ENCODE peak calls at places on chromosomes 11 and 22, in five cellular contexts. R is HCT116, N is mesendoderm, H is MM.1S, T is IMR-90. A is an unnamed sample.

GRCh38 chr11:77201370-77201769 is 73.3 kb downstream of the MYO7A start:
- DNase-seq in R (no peak), N (no peak), H (no peak), T (no peak), A (no peak)

GRCh38 chr11:57763568-57763967 is 2.0 kb downstream of the CTNND1 start:
- DNase-seq in R (no peak), N (peak; percentile 84), H (no peak), T (peak; percentile 53), A (no peak)

GRCh38 chr11:132674161-132674560 is 858.1 kb downstream of the OPCML start:
- DNase-seq in R (no peak), N (no peak), H (no peak), T (no peak), A (no peak)

GRCh38 chr11:119316729-119317591 is at the start of gene MCAM:
- DNase-seq in R (no peak), N (peak; percentile 75), H (no peak), T (peak; percentile 48), A (peak; percentile 41)

GRCh38 chr11:2944953-2945756 is 15.9 kb upstream of the PHLDA2 start:
- DNase-seq in R (no peak), N (peak; percentile 81), H (no peak), T (peak; percentile 90), A (no peak)

GRCh38 chr11:9180784-9181183 is 84.4 kb downstream of the DENND5A start:
- DNase-seq in R (no peak), N (peak; percentile 42), H (no peak), T (peak; percentile 72), A (no peak)

GRCh38 chr11:112320668-112321067 is 60.0 kb upstream of the PLET1 start:
- DNase-seq in R (no peak), N (no peak), H (no peak), T (peak; percentile 89), A (no peak)

GRCh38 chr22:47107431-47107830 is 345.0 kb downstream of the TBC1D22A start:
- DNase-seq in R (peak; percentile 51), N (no peak), H (no peak), T (peak; percentile 88), A (no peak)

GRCh38 chr11:2483426-2483825 is 38.6 kb downstream of the KCNQ1 start:
- DNase-seq in R (no peak), N (no peak), H (peak; percentile 33), T (no peak), A (no peak)

GRCh38 chr11:46414466-46414796 is 22.9 kb upstream of the CHRM4 start:
- DNase-seq in R (no peak), N (no peak), H (no peak), T (no peak), A (no peak)

GRCh38 chr11:134412508-134413333 is 679 bp upstream of the B3GAT1 start:
- DNase-seq in R (no peak), N (peak; percentile 39), H (no peak), T (no peak), A (no peak)

GRCh38 chr11:45881708-45882368 is 3.6 kb upstream of the MAPK8IP1 start:
- DNase-seq in R (no peak), N (no peak), H (no peak), T (no peak), A (no peak)

GRCh38 chr22:50503475-50504145 is 3.9 kb downstream of the LMF2 start:
- DNase-seq in R (no peak), N (no peak), H (no peak), T (no peak), A (peak; percentile 68)

GRCh38 chr11:131957891-131958290 is 587.5 kb downstream of the NTM start:
- DNase-seq in R (no peak), N (no peak), H (no peak), T (no peak), A (no peak)

GRCh38 chr22:49535527-49536125 is 292.0 kb downstream of the BRD1 start:
- DNase-seq in R (no peak), N (no peak), H (no peak), T (no peak), A (no peak)

GRCh38 chr22:23803001-23803819 is 16.4 kb downstream of the SMARCB1 start:
- DNase-seq in R (no peak), N (no peak), H (no peak), T (no peak), A (peak; percentile 88)

GRCh38 chr22:45612940-45613339 is 58.7 kb upstream of the ATXN10 start:
- DNase-seq in R (no peak), N (no peak), H (no peak), T (no peak), A (no peak)

GRCh38 chr11:118277312-118277711 is 13.2 kb upstream of the MPZL2 start:
- DNase-seq in R (peak; percentile 44), N (peak; percentile 55), H (no peak), T (peak; percentile 36), A (no peak)

GRCh38 chr11:120061761-120062560 is 76.0 kb downstream of the TRIM29 start:
- DNase-seq in R (no peak), N (peak; percentile 73), H (no peak), T (no peak), A (no peak)

GRCh38 chr11:118054712-118055640 is 21.9 kb upstream of the TMPRSS4 start:
- DNase-seq in R (no peak), N (no peak), H (no peak), T (no peak), A (no peak)

GRCh38 chr11:130609121-130610035 is 160.9 kb downstream of the ADAMTS15 start:
- DNase-seq in R (no peak), N (peak; percentile 40), H (no peak), T (no peak), A (no peak)

GRCh38 chr11:19092850-19093249 is 24.1 kb upstream of the ZDHHC13 start:
- DNase-seq in R (no peak), N (no peak), H (no peak), T (no peak), A (no peak)

GRCh38 chr22:45124176-45124857 is 39.4 kb upstream of the NUP50 start:
- DNase-seq in R (no peak), N (no peak), H (no peak), T (peak; percentile 33), A (no peak)

GRCh38 chr11:62889484-62890437 is 9.1 kb downstream of the SLC3A2 start:
- DNase-seq in R (no peak), N (peak; percentile 69), H (no peak), T (peak; percentile 23), A (peak; percentile 50)

GRCh38 chr11:116871248-116871647 is 33.8 kb upstream of the APOA1 start:
- DNase-seq in R (no peak), N (no peak), H (no peak), T (peak; percentile 90), A (no peak)

GRCh38 chr11:75571625-75572024 is 9.6 kb downstream of the SERPINH1 start:
- DNase-seq in R (no peak), N (no peak), H (no peak), T (no peak), A (no peak)

GRCh38 chr11:117417342-117417741 is 89.7 kb downstream of the CEP164 start:
- DNase-seq in R (no peak), N (no peak), H (no peak), T (no peak), A (no peak)

GRCh38 chr22:49934891-49935557 is 16.6 kb downstream of the CRELD2 start:
- DNase-seq in R (no peak), N (no peak), H (peak; percentile 79), T (peak; percentile 39), A (peak; percentile 62)

GRCh38 chr11:1373536-1374214 is 16.1 kb upstream of the BRSK2 start:
- DNase-seq in R (no peak), N (no peak), H (no peak), T (peak; percentile 32), A (no peak)

GRCh38 chr22:24992946-24993345 is 40.4 kb downstream of the KIAA1671 start:
- DNase-seq in R (no peak), N (no peak), H (no peak), T (no peak), A (no peak)

GRCh38 chr22:24994070-24994763 is 41.7 kb downstream of the KIAA1671 start:
- DNase-seq in R (peak; percentile 73), N (peak; percentile 75), H (no peak), T (no peak), A (no peak)

GRCh38 chr22:24997023-24997422 is 44.5 kb downstream of the KIAA1671 start:
- DNase-seq in R (no peak), N (peak; percentile 70), H (no peak), T (no peak), A (no peak)

GRCh38 chr22:24996420-24996952 is 44.0 kb downstream of the KIAA1671 start:
- DNase-seq in R (peak; percentile 49), N (peak; percentile 100), H (no peak), T (no peak), A (no peak)

GRCh38 chr22:24995649-24996180 is 43.2 kb downstream of the KIAA1671 start:
- DNase-seq in R (no peak), N (no peak), H (no peak), T (no peak), A (no peak)
- H3K9ac ChIP-seq in R (peak overlapping the region; percentile 52), N (peak overlapping the region; percentile 6), H (no peak overlapping the region), T (no peak overlapping the region), A (no peak overlapping the region)

DNA sequence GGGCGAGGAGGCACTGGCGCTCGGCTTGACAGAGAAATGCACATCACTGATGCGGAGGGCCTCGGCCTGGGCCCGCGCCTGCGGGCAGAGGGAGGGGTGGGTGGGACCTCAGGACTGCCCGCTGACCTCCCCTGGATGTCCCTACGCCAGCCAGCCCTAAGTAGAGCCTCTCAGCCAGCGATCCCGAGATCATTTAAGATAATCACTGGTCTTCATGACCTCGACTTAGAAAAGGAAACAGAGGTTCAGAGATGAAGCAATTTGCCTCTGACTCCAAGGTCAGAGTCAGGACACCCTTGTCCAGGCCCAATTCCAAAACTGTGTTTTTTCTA is 4.9 kb downstream of the CBX6 start:
- DNase-seq in R (no peak), N (no peak), H (no peak), T (no peak), A (no peak)
- H3K36me3 ChIP-seq in R (peaks cover 36% of the 10 kb centered on the region), N (peaks cover 2% of the 10 kb centered on the region), H (peaks cover 10% of the 10 kb centered on the region), T (peaks cover 28% of the 10 kb centered on the region), A (peaks cover 26% of the 10 kb centered on the region)

DNA sequence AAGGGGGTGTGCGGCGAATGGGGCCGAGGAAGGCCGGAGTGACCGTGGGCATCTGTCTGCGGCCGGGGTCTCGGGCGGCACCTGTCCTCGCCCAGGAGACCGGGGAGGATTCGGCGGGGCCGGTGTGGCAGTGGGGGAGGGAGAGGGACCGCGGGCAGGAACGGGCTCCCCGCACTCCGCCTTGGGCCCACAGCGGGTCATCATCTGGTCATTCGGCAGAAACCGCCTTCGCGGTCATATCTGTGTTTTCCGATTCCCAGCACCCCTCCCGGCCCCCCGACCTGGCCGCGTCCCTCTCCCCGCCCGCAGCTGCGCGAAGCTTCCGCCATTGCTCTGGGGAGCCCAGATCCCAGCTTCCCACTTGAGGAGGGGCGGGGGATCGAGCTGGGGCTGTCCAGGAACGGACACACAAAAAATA is 824 bp upstream of the CBX6 start:
- DNase-seq in R (no peak), N (peak; percentile 51), H (no peak), T (peak; percentile 32), A (no peak)
- H3K9ac ChIP-seq in R (peak overlapping the region; percentile 64), N (peak overlapping the region; percentile 85), H (peak overlapping the region; percentile 94), T (peak overlapping the region; percentile 87), A (peak overlapping the region; percentile 78)

GRCh38 chr11:66051766-66052663 is at the start of gene SF3B2:
- DNase-seq in R (peak; percentile 96), N (peak; percentile 100), H (peak; percentile 99), T (peak; percentile 98), A (peak; percentile 99)

GRCh38 chr11:66059966-66060680 is 8.0 kb downstream of the SF3B2 start:
- DNase-seq in R (no peak), N (no peak), H (no peak), T (no peak), A (no peak)

GRCh38 chr11:66055021-66055420 is 2.9 kb downstream of the SF3B2 start:
- DNase-seq in R (no peak), N (no peak), H (no peak), T (no peak), A (no peak)

GRCh38 chr11:66052664-66052982 is 459 bp downstream of the SF3B2 start:
- DNase-seq in R (no peak), N (no peak), H (no peak), T (no peak), A (no peak)

GRCh38 chr11:66056541-66056940 is 4.4 kb downstream of the SF3B2 start:
- DNase-seq in R (no peak), N (no peak), H (no peak), T (no peak), A (no peak)
- H3K36me3 ChIP-seq in R (peaks cover 66% of the 10 kb centered on the region), N (peaks cover 30% of the 10 kb centered on the region), H (peaks cover 18% of the 10 kb centered on the region), T (peaks cover 55% of the 10 kb centered on the region), A (peaks cover 59% of the 10 kb centered on the region)

A was measured in Karpas-422.